ENCODE peak calls at places on chromosomes 1 and 21, in six cellular contexts. T is colonic mucosa; L is RWPE1; K is fibroblast of pulmonary artery; Q is stimulated activated CD4-positive, alpha-beta T cell treated with anti-CD3 and anti-CD28 coated beads, Interleukin-2, amount 100 ng/mL, for 48 hours; J is astrocyte. X is an unnamed sample.

GRCh38 chr1:51648180-51649109 is 31.6 kb downstream of the OSBPL9 start:
- DNase-seq in K (peak), Q (no peak), J (peak), T (peak), L (no peak), X (peak)

GRCh38 chr1:24108334-24109165 is 3.4 kb downstream of the MYOM3 start:
- DNase-seq in T (peak), Q (no peak), K (peak), L (peak), J (peak), X (peak)

GRCh38 chr1:68104155-68104554 is 53.7 kb upstream of the DIRAS3 start:
- DNase-seq in T (no peak), J (peak), Q (no peak), L (no peak), K (peak), X (peak)

GRCh38 chr1:26391450-26391849 is 18.9 kb upstream of the ZNF683 start:
- DNase-seq in K (peak), Q (no peak), J (no peak), T (no peak), L (peak), X (peak)

GRCh38 chr1:206469411-206469932 is 804 bp upstream of the IKBKE start:
- DNase-seq in Q (no peak), L (peak), J (no peak), T (peak), K (no peak), X (no peak)

GRCh38 chr1:8705104-8705503 is 112.3 kb downstream of the RERE start:
- DNase-seq in Q (no peak), J (no peak), K (no peak), L (no peak), T (no peak), X (no peak)

GRCh38 chr1:39183503-39184353 is 20.8 kb upstream of the MACF1 start:
- DNase-seq in L (peak), K (peak), J (peak), Q (peak), T (peak), X (peak)

GRCh38 chr1:9020325-9020724 is 5.9 kb downstream of the SLC2A7 start:
- DNase-seq in J (peak), L (no peak), K (no peak), Q (no peak), T (no peak), X (no peak)

GRCh38 chr21:29022141-29022540 is 2.3 kb upstream of the USP16 start:
- DNase-seq in K (no peak), J (no peak), Q (no peak), T (no peak), L (no peak), X (no peak)

GRCh38 chr1:205048382-205048781 is 5.4 kb downstream of the CNTN2 start:
- DNase-seq in J (no peak), L (no peak), K (no peak), T (no peak), Q (no peak), X (no peak)

GRCh38 chr21:26717146-26717739 is 128.0 kb downstream of the ADAMTS1 start:
- DNase-seq in L (peak), Q (no peak), J (no peak), K (peak), T (no peak), X (peak)

GRCh38 chr1:47569681-47570470 is 132.0 kb downstream of the FOXD2 start:
- DNase-seq in T (peak), K (peak), Q (no peak), L (peak), J (peak), X (peak)

GRCh38 chr1:200837931-200838571 is 34.7 kb upstream of the GPR25 start:
- DNase-seq in K (peak), Q (no peak), T (no peak), J (peak), L (peak), X (peak)

GRCh38 chr1:53957231-53957818 is 11.2 kb downstream of the LRRC42 start:
- DNase-seq in T (peak), L (peak), Q (no peak), J (peak), K (peak), X (peak)

GRCh38 chr21:44618909-44619308 is 7.0 kb downstream of the KRTAP10-8 start:
- DNase-seq in T (peak), L (no peak), J (no peak), Q (peak), K (no peak), X (no peak)

GRCh38 chr21:24895885-24896734 is 711.2 kb downstream of the MRPL39 start:
- DNase-seq in K (peak), L (no peak), J (peak), T (no peak), Q (no peak), X (peak)

X was measured in iris pigment epithelial cell.